ENCODE peak calls at places on chromosome 5, in four cellular contexts. Y is hepatocyte, R is astrocyte, C is left ventricle myocardium inferior. U is an unnamed sample.

GRCh38 chr5:139699352-139699751 is 51.2 kb downstream of the CXXC5 start:
- DNase-seq in C (no peak), Y (no peak), R (no peak), U (no peak)

GRCh38 chr5:82244854-82245635 is 33.1 kb downstream of the RPS23 start:
- DNase-seq in R (no peak), Y (no peak), C (no peak), U (no peak)

GRCh38 chr5:58582004-58582403 is 871 bp upstream of the RAB3C start:
- DNase-seq in R (no peak), C (no peak), Y (peak; percentile 23), U (peak; percentile 26)

GRCh38 chr5:177396807-177397206 is 3.7 kb downstream of the PFN3 start:
- DNase-seq in Y (no peak), C (no peak), R (no peak), U (no peak)

GRCh38 chr5:2998106-2998505 is 246.6 kb upstream of the IRX2 start:
- DNase-seq in Y (no peak), C (no peak), R (no peak), U (no peak)

GRCh38 chr5:40754381-40755092 is 1.2 kb downstream of the TTC33 start:
- DNase-seq in C (no peak), Y (no peak), R (peak; percentile 58), U (no peak)

GRCh38 chr5:57176350-57176857 is 2.5 kb downstream of the GPBP1 start:
- DNase-seq in C (no peak), Y (no peak), R (peak; percentile 81), U (no peak)

GRCh38 chr5:83401122-83401620 is 70.4 kb upstream of the VCAN start:
- DNase-seq in C (no peak), R (no peak), Y (no peak), U (no peak)

GRCh38 chr5:99037668-99038067 is 108.9 kb upstream of the CHD1 start:
- DNase-seq in C (no peak), R (no peak), Y (no peak), U (no peak)

GRCh38 chr5:74507596-74507995 is 132.9 kb downstream of the ENC1 start:
- DNase-seq in R (no peak), Y (no peak), C (no peak), U (no peak)

GRCh38 chr5:61304611-61305369 is 27.3 kb upstream of the ZSWIM6 start:
- DNase-seq in R (peak; percentile 92), C (peak; percentile 18), Y (peak; percentile 91), U (peak; percentile 75)

GRCh38 chr5:172429201-172429940 is 25.0 kb downstream of the SH3PXD2B start:
- DNase-seq in C (no peak), Y (peak; percentile 61), R (peak; percentile 69), U (no peak)

GRCh38 chr5:66958984-66959641 is 237.5 kb downstream of the CD180 start:
- DNase-seq in Y (peak; percentile 39), R (peak; percentile 86), C (peak; percentile 40), U (no peak)

GRCh38 chr5:160399402-160400353 is at the start of gene FAM200C:
- DNase-seq in C (peak; percentile 90), R (peak; percentile 82), Y (peak; percentile 96), U (peak; percentile 94)

GRCh38 chr5:14208071-14209021 is 65.2 kb downstream of the TRIO start:
- DNase-seq in R (peak; percentile 91), Y (peak; percentile 66), C (no peak), U (peak; percentile 63)

GRCh38 chr5:124544366-124545055 is 201.9 kb downstream of the ZNF608 start:
- DNase-seq in C (no peak), Y (peak; percentile 37), R (peak; percentile 45), U (no peak)

GRCh38 chr5:20286512-20286911 is 298.5 kb upstream of the CDH18 start:
- DNase-seq in Y (no peak), C (no peak), R (peak; percentile 66), U (no peak)

GRCh38 chr5:78574157-78574673 is 74.4 kb downstream of the LHFPL2 start:
- DNase-seq in Y (no peak), C (no peak), R (no peak), U (no peak)

GRCh38 chr5:16852251-16853005 is 83.7 kb downstream of the MYO10 start:
- DNase-seq in Y (no peak), C (no peak), R (peak; percentile 36), U (no peak)

GRCh38 chr5:36683821-36684434 is 77.5 kb downstream of the SLC1A3 start:
- DNase-seq in R (no peak), C (peak; percentile 60), Y (peak; percentile 49), U (no peak)

GRCh38 chr5:135203593-135204036 is 169.6 kb upstream of the PITX1 start:
- DNase-seq in R (no peak), C (no peak), Y (no peak), U (no peak)

GRCh38 chr5:179815491-179816249 is 5.0 kb upstream of the SQSTM1 start:
- DNase-seq in R (no peak), C (no peak), Y (no peak), U (no peak)

GRCh38 chr5:94276056-94276455 is 342.3 kb downstream of the KIAA0825 start:
- DNase-seq in C (no peak), R (no peak), Y (no peak), U (no peak)

GRCh38 chr5:40646286-40646685 is 33.4 kb upstream of the PTGER4 start:
- DNase-seq in R (no peak), Y (no peak), C (no peak), U (no peak)

GRCh38 chr5:54363669-54364068 is 53.3 kb upstream of the ARL15 start:
- DNase-seq in Y (no peak), R (peak; percentile 44), C (no peak), U (no peak)

GRCh38 chr5:139646912-139647391 is 1.2 kb upstream of the CXXC5 start:
- DNase-seq in Y (peak; percentile 54), C (peak; percentile 20), R (no peak), U (no peak)

GRCh38 chr5:157818368-157818767 is 40.6 kb downstream of the CLINT1 start:
- DNase-seq in R (no peak), C (no peak), Y (no peak), U (no peak)

GRCh38 chr5:157820593-157821252 is 38.2 kb downstream of the CLINT1 start:
- DNase-seq in Y (peak; percentile 76), R (peak; percentile 34), C (no peak), U (peak; percentile 54)

GRCh38 chr5:157816682-157817268 is 42.2 kb downstream of the CLINT1 start:
- DNase-seq in C (no peak), R (no peak), Y (no peak), U (no peak)

GRCh38 chr5:157819502-157820125 is 39.3 kb downstream of the CLINT1 start:
- DNase-seq in C (no peak), Y (no peak), R (no peak), U (no peak)

DNA sequence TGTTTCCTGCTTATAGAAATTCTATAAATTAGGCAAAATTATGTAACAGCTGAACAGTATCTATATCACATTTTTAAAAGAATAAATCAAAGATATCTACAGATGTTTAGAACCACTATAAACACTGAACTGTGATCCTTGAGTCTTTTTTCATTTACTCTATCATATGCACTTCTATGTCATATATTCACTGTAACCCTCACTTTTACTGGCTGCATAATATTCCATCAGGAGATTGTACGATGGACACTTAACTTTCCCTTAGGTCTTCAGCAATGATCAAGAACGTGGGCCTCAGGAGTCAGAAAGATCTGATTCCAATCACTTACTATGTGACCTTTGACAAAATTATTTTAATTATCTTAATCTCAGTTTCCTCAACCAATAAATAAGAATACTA is 41.0 kb downstream of the CLINT1 start:
- DNase-seq in Y (no peak), R (no peak), C (no peak), U (no peak)
- H3K9me3 ChIP-seq in Y (no peaks in the 10 kb centered on the region), R (no peaks in the 10 kb centered on the region), C (no peaks in the 10 kb centered on the region), U (no peaks in the 10 kb centered on the region)

GRCh38 chr5:38831909-38832308 is 13.9 kb upstream of the OSMR start:
- DNase-seq in Y (peak; percentile 71), C (no peak), R (peak; percentile 37), U (peak; percentile 39)
- TF ChIP-seq CTCF in Y (peak; percentile 49), C (peak; percentile 56), R (peak; percentile 38), U (peak; percentile 44)

GRCh38 chr5:1109542-1110259 is 2.2 kb downstream of the SLC12A7 start:
- DNase-seq in C (no peak), R (no peak), Y (no peak), U (no peak)

GRCh38 chr5:1111727-1112289 is at the start of gene SLC12A7:
- DNase-seq in Y (peak; percentile 89), R (no peak), C (peak; percentile 71), U (peak; percentile 83)

GRCh38 chr5:1112596-1113331 is 901 bp upstream of the SLC12A7 start:
- DNase-seq in C (no peak), R (no peak), Y (no peak), U (no peak)

GRCh38 chr5:1110260-1110929 is 1.5 kb downstream of the SLC12A7 start:
- DNase-seq in Y (no peak), C (no peak), R (no peak), U (no peak)

GRCh38 chr5:1110930-1111726 is 735 bp downstream of the SLC12A7 start:
- DNase-seq in R (no peak), Y (peak; percentile 63), C (peak; percentile 70), U (peak; percentile 68)
- H3K4me1 ChIP-seq in R (no peaks in the 10 kb centered on the region), Y (peaks cover 25% of the 10 kb centered on the region), C (peaks cover 59% of the 10 kb centered on the region), U (peaks cover 34% of the 10 kb centered on the region)

GRCh38 chr5:141398608-141399007 is 861 bp downstream of the PCDHGB5 start:
- DNase-seq in R (no peak), C (no peak), Y (no peak), U (no peak)

GRCh38 chr5:141388661-141389060 is 1.2 kb downstream of the PCDHGB4 start:
- DNase-seq in Y (no peak), C (no peak), R (no peak), U (no peak)

GRCh38 chr5:141389153-141390042 is 1.9 kb downstream of the PCDHGB4 start:
- DNase-seq in Y (no peak), R (no peak), C (no peak), U (no peak)

GRCh38 chr5:141392429-141393198 is at the start of gene PCDHGA8:
- DNase-seq in R (no peak), Y (no peak), C (no peak), U (no peak)

DNA sequence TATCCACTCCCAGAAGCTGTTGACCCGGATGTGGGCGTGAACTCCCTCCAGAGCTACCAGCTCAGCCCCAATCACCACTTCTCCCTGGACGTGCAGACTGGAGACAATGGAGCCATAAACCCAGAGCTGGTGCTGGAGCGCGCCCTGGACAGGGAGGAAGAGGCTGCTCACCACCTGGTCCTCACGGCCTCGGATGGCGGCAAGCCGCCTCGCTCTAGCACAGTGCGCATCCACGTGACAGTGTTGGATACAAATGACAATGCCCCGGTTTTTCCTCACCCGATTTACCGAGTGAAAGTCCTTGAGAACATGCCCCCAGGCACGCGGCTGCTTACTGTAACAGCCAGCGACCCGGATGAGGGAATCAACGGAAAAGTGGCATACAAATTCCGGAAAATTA is 834 bp downstream of the PCDHGA8 start:
- DNase-seq in R (no peak), C (no peak), Y (no peak), U (no peak)
- H3K9me3 ChIP-seq in R (peaks cover 45% of the 10 kb centered on the region), C (peaks cover 94% of the 10 kb centered on the region), Y (peaks cover 64% of the 10 kb centered on the region), U (no peaks in the 10 kb centered on the region)

U was measured in Caco-2.